ENCODE peak calls at places on chromosome 2, in eight cellular contexts. A, N, Y, K, Q, X, O and G are unnamed samples.
A peak's percentile ranks its signal among the peaks of the same experiment; 100 is the strongest.

GRCh38 chr2:268323-268722 is 3.6 kb downstream of the ACP1 start:
- DNase-seq in A (no peak), N (no peak), Y (no peak), K (no peak), Q (no peak), X (no peak), O (no peak), G (no peak)

GRCh38 chr2:23312996-23313606 is 71.9 kb upstream of the KLHL29 start:
- DNase-seq in A (peak; percentile 64), N (no peak), Y (peak; percentile 49), K (no peak), Q (no peak), X (no peak), O (peak; percentile 12), G (peak; percentile 85)

GRCh38 chr2:197806317-197806633 is 1.9 kb downstream of the PLCL1 start:
- DNase-seq in A (no peak), N (no peak), Y (no peak), K (no peak), Q (no peak), X (no peak), O (peak; percentile 6), G (no peak)

GRCh38 chr2:128260239-128261138 is 58.2 kb downstream of the HS6ST1 start:
- DNase-seq in A (peak; percentile 88), N (no peak), Y (no peak), K (no peak), Q (peak; percentile 84), X (peak; percentile 75), O (peak; percentile 1), G (peak; percentile 74)

GRCh38 chr2:38074775-38075435 is 1.0 kb downstream of the CYP1B1 start:
- DNase-seq in A (no peak), N (no peak), Y (no peak), K (no peak), Q (peak; percentile 40), X (peak; percentile 59), O (no peak), G (peak; percentile 55)

GRCh38 chr2:158457826-158458616 is 1.3 kb downstream of the PKP4 start:
- DNase-seq in A (peak; percentile 82), N (peak; percentile 56), Y (no peak), K (peak; percentile 34), Q (peak; percentile 52), X (peak; percentile 81), O (peak; percentile 82), G (peak; percentile 92)

GRCh38 chr2:174342600-174343342 is 8.0 kb downstream of the SP9 start:
- DNase-seq in A (no peak), N (no peak), Y (peak; percentile 60), K (peak; percentile 15), Q (no peak), X (no peak), O (peak; percentile 90), G (peak; percentile 29)

GRCh38 chr2:33212151-33212550 is 264.3 kb upstream of the RASGRP3 start:
- DNase-seq in A (peak; percentile 87), N (no peak), Y (no peak), K (no peak), Q (peak; percentile 91), X (no peak), O (peak; percentile 7), G (no peak)

GRCh38 chr2:56128235-56128634 is 55.6 kb upstream of the CCDC85A start:
- DNase-seq in A (no peak), N (no peak), Y (no peak), K (no peak), Q (no peak), X (no peak), O (peak; percentile 63), G (no peak)

GRCh38 chr2:172427256-172427989 is at the start of gene ITGA6:
- DNase-seq in A (peak; percentile 80), N (peak; percentile 85), Y (peak; percentile 79), K (peak; percentile 73), Q (peak; percentile 13), X (peak; percentile 78), O (peak; percentile 88), G (peak; percentile 79)

GRCh38 chr2:97734061-97734912 is 20.9 kb downstream of the ZAP70 start:
- DNase-seq in A (no peak), N (no peak), Y (no peak), K (no peak), Q (no peak), X (no peak), O (no peak), G (no peak)

GRCh38 chr2:73285162-73285739 is 973 bp upstream of the FBXO41 start:
- DNase-seq in A (no peak), N (no peak), Y (peak; percentile 75), K (no peak), Q (no peak), X (no peak), O (peak; percentile 27), G (no peak)

GRCh38 chr2:133452146-133452545 is 116.1 kb downstream of the NCKAP5 start:
- DNase-seq in A (no peak), N (no peak), Y (no peak), K (no peak), Q (no peak), X (no peak), O (no peak), G (no peak)

GRCh38 chr2:19911799-19912509 is 10.2 kb upstream of the TTC32 start:
- DNase-seq in A (peak; percentile 95), N (no peak), Y (no peak), K (no peak), Q (peak; percentile 88), X (no peak), O (no peak), G (no peak)

GRCh38 chr2:30710461-30710860 is 96.8 kb downstream of the CAPN13 start:
- DNase-seq in A (no peak), N (no peak), Y (no peak), K (no peak), Q (no peak), X (no peak), O (no peak), G (no peak)

GRCh38 chr2:27291865-27292264 is 9.6 kb downstream of the TRIM54 start:
- DNase-seq in A (peak; percentile 34), N (no peak), Y (no peak), K (no peak), Q (no peak), X (no peak), O (no peak), G (peak; percentile 35)

GRCh38 chr2:229921892-229922448 is at the start of gene TRIP12:
- DNase-seq in A (peak; percentile 93), N (peak; percentile 96), Y (peak; percentile 90), K (peak; percentile 95), Q (peak; percentile 100), X (peak; percentile 97), O (peak; percentile 93), G (peak; percentile 90)

GRCh38 chr2:68311033-68311432 is 8.7 kb downstream of the CNRIP1 start:
- DNase-seq in A (no peak), N (no peak), Y (no peak), K (no peak), Q (no peak), X (no peak), O (no peak), G (no peak)

GRCh38 chr2:9914384-9915065 is 37.0 kb upstream of the GRHL1 start:
- DNase-seq in A (peak; percentile 92), N (no peak), Y (peak; percentile 28), K (no peak), Q (peak; percentile 46), X (no peak), O (no peak), G (no peak)

GRCh38 chr2:29398384-29399237 is 283.4 kb downstream of the CLIP4 start:
- DNase-seq in A (peak; percentile 65), N (no peak), Y (no peak), K (no peak), Q (no peak), X (no peak), O (peak; percentile 49), G (no peak)

GRCh38 chr2:54534625-54535024 is 78.5 kb downstream of the SPTBN1 start:
- DNase-seq in A (no peak), N (no peak), Y (no peak), K (no peak), Q (no peak), X (no peak), O (no peak), G (no peak)

GRCh38 chr2:216245391-216245790 is 126.9 kb downstream of the MARCHF4 start:
- DNase-seq in A (no peak), N (no peak), Y (no peak), K (no peak), Q (no peak), X (no peak), O (no peak), G (no peak)

GRCh38 chr2:34961822-34962221 is 1362.7 kb upstream of the FAM98A start:
- DNase-seq in A (no peak), N (no peak), Y (no peak), K (no peak), Q (no peak), X (no peak), O (no peak), G (no peak)

GRCh38 chr2:58710795-58711279 is 469.7 kb upstream of the FANCL start:
- DNase-seq in A (no peak), N (no peak), Y (no peak), K (no peak), Q (peak; percentile 51), X (peak; percentile 45), O (no peak), G (no peak)

GRCh38 chr2:140177081-140177480 is 1396.9 kb upstream of the NXPH2 start:
- DNase-seq in A (no peak), N (no peak), Y (no peak), K (no peak), Q (no peak), X (no peak), O (peak; percentile 6), G (no peak)

GRCh38 chr2:54955674-54956391 is 94.4 kb downstream of the RTN4 start:
- DNase-seq in A (peak; percentile 11), N (no peak), Y (no peak), K (peak; percentile 11), Q (no peak), X (no peak), O (no peak), G (no peak)

GRCh38 chr2:222888716-222889115 is 27.9 kb downstream of the ACSL3 start:
- DNase-seq in A (no peak), N (no peak), Y (no peak), K (peak; percentile 3), Q (no peak), X (no peak), O (no peak), G (no peak)

GRCh38 chr2:9266711-9267110 is 60.1 kb downstream of the ASAP2 start:
- DNase-seq in A (no peak), N (no peak), Y (no peak), K (no peak), Q (no peak), X (no peak), O (no peak), G (no peak)

GRCh38 chr2:38409136-38409903 is 32.2 kb upstream of the ATL2 start:
- DNase-seq in A (no peak), N (no peak), Y (no peak), K (no peak), Q (peak; percentile 35), X (no peak), O (no peak), G (no peak)

GRCh38 chr2:20884829-20885228 is 61.9 kb upstream of the LDAH start:
- DNase-seq in A (no peak), N (no peak), Y (no peak), K (no peak), Q (no peak), X (no peak), O (no peak), G (no peak)

GRCh38 chr2:159564081-159564480 is 52.3 kb downstream of the BAZ2B start:
- DNase-seq in A (no peak), N (no peak), Y (no peak), K (no peak), Q (no peak), X (no peak), O (no peak), G (no peak)